ENCODE peak calls at places on chromosomes 4 and X, in seven cellular contexts. One of them, this sample, is unnamed. For H3K27me3, the result is how much of the 10 kb centered on the place peaks cover.

GRCh38 chrX:2360731-2361130 is 140.0 kb downstream of the DHRSX start:
- DNase-seq in pancreas: no peak
- DNase-seq in prostate gland: no peak
- DNase-seq in CD4-positive, alpha-beta T cell: no peak
- DNase-seq in neural progenitor cell: no peak
- DNase-seq in lung: no peak
- DNase-seq in GM06990: no peak
- DNase-seq in this sample: no peak

GRCh38 chrX:108121291-108121690 is 29.7 kb downstream of the ATG4A start:
- DNase-seq in CD4-positive, alpha-beta T cell: no peak
- DNase-seq in GM06990: no peak
- DNase-seq in pancreas: no peak
- DNase-seq in prostate gland: no peak
- DNase-seq in neural progenitor cell: no peak
- DNase-seq in lung: no peak
- DNase-seq in this sample: no peak

GRCh38 chr4:33715996-33716395 is 2528.3 kb downstream of the ARAP2 start:
- DNase-seq in prostate gland: no peak
- DNase-seq in pancreas: no peak
- DNase-seq in CD4-positive, alpha-beta T cell: no peak
- DNase-seq in GM06990: no peak
- DNase-seq in neural progenitor cell: no peak
- DNase-seq in lung: no peak
- DNase-seq in this sample: no peak

GRCh38 chr4:6361076-6361784 is 91.6 kb downstream of the WFS1 start:
- DNase-seq in CD4-positive, alpha-beta T cell: no peak
- DNase-seq in lung: no peak
- DNase-seq in prostate gland: no peak
- DNase-seq in GM06990: no peak
- DNase-seq in pancreas: no peak
- DNase-seq in neural progenitor cell: no peak
- DNase-seq in this sample: no peak

GRCh38 chr4:41413670-41414069 is 124.3 kb upstream of the LIMCH1 start:
- DNase-seq in pancreas: no peak
- DNase-seq in GM06990: no peak
- DNase-seq in CD4-positive, alpha-beta T cell: no peak
- DNase-seq in neural progenitor cell: peak
- DNase-seq in prostate gland: no peak
- DNase-seq in lung: no peak
- DNase-seq in this sample: no peak

GRCh38 chr4:52648836-52649235 is 10.3 kb downstream of the USP46 start:
- DNase-seq in lung: no peak
- DNase-seq in prostate gland: no peak
- DNase-seq in GM06990: no peak
- DNase-seq in pancreas: no peak
- DNase-seq in neural progenitor cell: no peak
- DNase-seq in CD4-positive, alpha-beta T cell: no peak
- DNase-seq in this sample: no peak

GRCh38 chr4:28373601-28374000 is 1513.0 kb downstream of the STIM2 start:
- DNase-seq in prostate gland: no peak
- DNase-seq in neural progenitor cell: no peak
- DNase-seq in GM06990: no peak
- DNase-seq in lung: no peak
- DNase-seq in CD4-positive, alpha-beta T cell: no peak
- DNase-seq in pancreas: no peak
- DNase-seq in this sample: no peak

GRCh38 chr4:22363071-22363470 is 152.8 kb downstream of the ADGRA3 start:
- DNase-seq in prostate gland: no peak
- DNase-seq in neural progenitor cell: no peak
- DNase-seq in CD4-positive, alpha-beta T cell: no peak
- DNase-seq in GM06990: no peak
- DNase-seq in pancreas: no peak
- DNase-seq in lung: no peak
- DNase-seq in this sample: no peak

GRCh38 chr4:168071304-168071703 is 21.0 kb upstream of the ANXA10 start:
- DNase-seq in prostate gland: no peak
- DNase-seq in neural progenitor cell: no peak
- DNase-seq in CD4-positive, alpha-beta T cell: no peak
- DNase-seq in pancreas: no peak
- DNase-seq in lung: no peak
- DNase-seq in GM06990: no peak
- DNase-seq in this sample: no peak

DNA sequence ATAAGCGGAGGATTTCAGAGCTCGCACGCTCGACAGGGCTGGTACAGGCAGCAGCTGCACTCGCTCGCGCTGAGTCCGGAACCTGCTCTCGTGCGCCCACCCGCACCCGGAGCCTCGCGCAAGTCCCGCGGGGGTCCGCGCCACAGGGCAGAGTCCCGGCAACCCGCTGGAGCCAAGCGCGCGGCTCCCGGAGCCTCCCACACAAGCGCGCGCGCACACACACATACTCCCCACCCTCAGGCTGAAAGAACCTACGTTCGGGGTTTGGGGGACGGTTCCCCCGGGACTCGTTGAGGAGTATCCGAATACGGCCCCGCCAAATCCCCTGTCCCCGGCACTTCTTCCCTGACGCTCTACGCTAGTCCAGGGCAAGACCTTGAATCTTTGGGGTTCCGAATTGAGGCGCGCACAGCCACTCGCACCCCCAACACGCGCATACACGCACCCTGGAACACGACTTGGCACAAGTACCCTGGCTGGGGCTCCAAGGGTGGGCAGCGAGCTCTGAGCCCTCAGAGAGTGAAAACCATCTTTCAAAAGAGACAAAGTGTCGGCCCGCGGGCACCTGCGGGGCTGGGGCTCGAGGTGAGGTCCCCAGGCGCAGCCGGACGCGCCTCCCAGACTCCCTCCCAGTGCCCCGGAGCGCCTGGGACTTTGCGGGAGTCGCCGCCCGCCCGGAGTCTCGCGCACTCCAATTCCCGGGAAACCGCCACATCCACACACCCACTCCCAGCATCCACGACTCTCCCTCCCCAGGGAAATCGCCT is 942 bp downstream of the ANOS1 start:
- DNase-seq in pancreas: no peak
- DNase-seq in GM06990: no peak
- DNase-seq in lung: no peak
- DNase-seq in CD4-positive, alpha-beta T cell: no peak
- DNase-seq in neural progenitor cell: peak
- DNase-seq in prostate gland: peak
- DNase-seq in this sample: no peak
- H3K27me3 ChIP-seq in pancreas: under half
- H3K27me3 ChIP-seq in GM06990: under half
- H3K27me3 ChIP-seq in lung: under half
- H3K27me3 ChIP-seq in CD4-positive, alpha-beta T cell: under half
- H3K27me3 ChIP-seq in neural progenitor cell: under half
- H3K27me3 ChIP-seq in prostate gland: under half
- H3K27me3 ChIP-seq in this sample: under half

GRCh38 chr4:73945674-73946449 is 36.0 kb downstream of the PF4 start:
- DNase-seq in CD4-positive, alpha-beta T cell: no peak
- DNase-seq in lung: peak
- DNase-seq in neural progenitor cell: no peak
- DNase-seq in pancreas: no peak
- DNase-seq in GM06990: no peak
- DNase-seq in prostate gland: no peak
- DNase-seq in this sample: no peak
- H3K27me3 ChIP-seq in CD4-positive, alpha-beta T cell: under half
- H3K27me3 ChIP-seq in lung: under half
- H3K27me3 ChIP-seq in neural progenitor cell: half or more
- H3K27me3 ChIP-seq in pancreas: under half
- H3K27me3 ChIP-seq in GM06990: under half
- H3K27me3 ChIP-seq in prostate gland: under half
- H3K27me3 ChIP-seq in this sample: under half

DNA sequence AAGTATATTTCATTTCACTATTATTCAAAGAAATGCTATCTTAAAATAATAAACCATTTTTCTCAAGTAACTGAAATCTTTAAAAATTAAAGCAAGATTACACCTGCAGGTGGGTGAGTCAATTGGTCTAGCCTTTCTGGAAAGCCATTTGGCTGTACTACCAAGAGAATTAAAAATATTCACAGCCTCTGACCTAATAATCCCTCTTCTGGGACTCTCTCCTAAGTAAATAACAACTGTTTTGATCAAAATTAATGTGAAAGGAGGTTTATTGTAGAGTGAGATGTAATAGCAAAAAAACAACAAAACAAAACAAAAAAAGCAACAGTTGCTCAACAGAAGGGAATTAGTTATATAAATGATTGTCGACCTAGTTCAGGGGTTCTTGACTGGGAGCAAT is 89.0 kb downstream of the GEMIN8 start:
- DNase-seq in pancreas: no peak
- DNase-seq in neural progenitor cell: no peak
- DNase-seq in prostate gland: no peak
- DNase-seq in GM06990: no peak
- DNase-seq in lung: no peak
- DNase-seq in CD4-positive, alpha-beta T cell: no peak
- DNase-seq in this sample: no peak
- H3K27me3 ChIP-seq in pancreas: under half
- H3K27me3 ChIP-seq in neural progenitor cell: under half
- H3K27me3 ChIP-seq in prostate gland: under half
- H3K27me3 ChIP-seq in GM06990: under half
- H3K27me3 ChIP-seq in lung: under half
- H3K27me3 ChIP-seq in CD4-positive, alpha-beta T cell: under half
- H3K27me3 ChIP-seq in this sample: under half

GRCh38 chr4:8024073-8024786 is 84.6 kb upstream of the AFAP1 start:
- DNase-seq in neural progenitor cell: no peak
- DNase-seq in prostate gland: no peak
- DNase-seq in CD4-positive, alpha-beta T cell: no peak
- DNase-seq in GM06990: no peak
- DNase-seq in pancreas: no peak
- DNase-seq in lung: no peak
- DNase-seq in this sample: no peak
- H3K27me3 ChIP-seq in neural progenitor cell: under half
- H3K27me3 ChIP-seq in prostate gland: under half
- H3K27me3 ChIP-seq in CD4-positive, alpha-beta T cell: under half
- H3K27me3 ChIP-seq in GM06990: under half
- H3K27me3 ChIP-seq in pancreas: under half
- H3K27me3 ChIP-seq in lung: under half
- H3K27me3 ChIP-seq in this sample: under half

DNA sequence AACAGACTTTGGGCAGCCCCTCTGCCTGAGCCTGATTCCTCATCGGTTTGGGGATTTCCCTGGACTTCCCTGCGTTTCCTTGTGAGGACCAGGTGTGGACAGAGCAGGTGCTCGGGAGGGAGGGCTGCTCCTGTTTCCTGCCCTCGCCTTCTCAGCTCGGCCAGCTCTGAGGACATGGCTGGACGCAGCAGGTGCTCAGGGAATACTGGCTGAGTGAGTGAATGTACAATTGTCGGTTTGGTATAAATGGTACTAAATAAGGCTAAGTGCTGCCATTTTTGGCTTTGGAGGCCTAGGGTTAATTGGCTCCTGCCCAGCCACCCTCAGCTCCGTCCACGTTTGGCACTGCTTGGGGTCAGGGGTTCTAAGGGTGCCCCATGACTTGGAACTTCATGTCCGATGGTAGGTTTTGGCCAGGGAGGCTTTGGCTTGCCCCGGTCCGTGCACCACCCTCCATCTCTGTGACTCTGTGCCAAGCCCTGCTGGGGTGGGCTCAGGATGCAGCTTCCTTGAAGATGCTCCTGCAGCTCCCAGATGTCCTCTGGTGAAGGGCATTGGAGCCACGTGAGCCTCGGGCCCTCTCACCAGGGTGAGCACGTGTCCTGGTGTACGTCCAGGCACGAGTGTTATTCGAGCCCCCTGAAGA is 45.0 kb upstream of the NKX1-1 start:
- DNase-seq in prostate gland: no peak
- DNase-seq in GM06990: no peak
- DNase-seq in lung: no peak
- DNase-seq in CD4-positive, alpha-beta T cell: no peak
- DNase-seq in pancreas: no peak
- DNase-seq in neural progenitor cell: no peak
- DNase-seq in this sample: no peak
- H3K27me3 ChIP-seq in prostate gland: under half
- H3K27me3 ChIP-seq in GM06990: under half
- H3K27me3 ChIP-seq in lung: under half
- H3K27me3 ChIP-seq in CD4-positive, alpha-beta T cell: under half
- H3K27me3 ChIP-seq in pancreas: under half
- H3K27me3 ChIP-seq in neural progenitor cell: under half
- H3K27me3 ChIP-seq in this sample: under half